ENCODE peak calls at places on chromosome 14, in four cellular contexts. D is right lobe of liver, I is left ventricle myocardium inferior, C is HL-60. P is an unnamed sample.

GRCh38 chr14:63891148-63891964 is 38.6 kb downstream of the SYNE2 start:
- DNase-seq in D (no peak), I (no peak), C (no peak), P (peak)

GRCh38 chr14:76778546-76779215 is 17.4 kb downstream of the VASH1 start:
- DNase-seq in D (no peak), I (no peak), C (no peak), P (no peak)

GRCh38 chr14:64748521-64748920 is 44.3 kb downstream of the PLEKHG3 start:
- DNase-seq in D (no peak), I (no peak), C (no peak), P (no peak)

GRCh38 chr14:64137657-64138290 is 156.4 kb downstream of the ESR2 start:
- DNase-seq in D (no peak), I (no peak), C (no peak), P (no peak)

GRCh38 chr14:53894456-53894855 is 62.2 kb downstream of the BMP4 start:
- DNase-seq in D (no peak), I (no peak), C (no peak), P (no peak)

GRCh38 chr14:100586153-100586519 is 1.1 kb downstream of the BEGAIN start:
- DNase-seq in D (no peak), I (peak), C (no peak), P (peak)

GRCh38 chr14:72737560-72737943 is 156.3 kb downstream of the DPF3 start:
- DNase-seq in D (peak), I (no peak), C (no peak), P (no peak)

GRCh38 chr14:65101631-65102440 is 481 bp downstream of the MAX start:
- DNase-seq in D (peak), I (peak), C (peak), P (peak)

GRCh38 chr14:104938960-104939359 is 14.3 kb downstream of the PLD4 start:
- DNase-seq in D (no peak), I (no peak), C (no peak), P (no peak)

GRCh38 chr14:61603736-61604135 is 91.6 kb upstream of the HIF1A start:
- DNase-seq in D (no peak), I (no peak), C (peak), P (no peak)

GRCh38 chr14:90383731-90384542 is 12.9 kb upstream of the CALM1 start:
- DNase-seq in D (peak), I (peak), C (no peak), P (peak)

GRCh38 chr14:90384543-90384911 is 12.3 kb upstream of the CALM1 start:
- DNase-seq in D (no peak), I (no peak), C (no peak), P (no peak)

GRCh38 chr14:90382491-90383125 is 14.2 kb upstream of the CALM1 start:
- DNase-seq in D (peak), I (peak), C (peak), P (peak)

GRCh38 chr14:90381999-90382451 is 14.8 kb upstream of the CALM1 start:
- DNase-seq in D (peak), I (no peak), C (no peak), P (peak)

GRCh38 chr14:90383126-90383730 is 13.6 kb upstream of the CALM1 start:
- DNase-seq in D (peak), I (peak), C (peak), P (peak)
- TF ChIP-seq CTCF in D (no peak), I (peak), C (no peak), P (peak)

DNA sequence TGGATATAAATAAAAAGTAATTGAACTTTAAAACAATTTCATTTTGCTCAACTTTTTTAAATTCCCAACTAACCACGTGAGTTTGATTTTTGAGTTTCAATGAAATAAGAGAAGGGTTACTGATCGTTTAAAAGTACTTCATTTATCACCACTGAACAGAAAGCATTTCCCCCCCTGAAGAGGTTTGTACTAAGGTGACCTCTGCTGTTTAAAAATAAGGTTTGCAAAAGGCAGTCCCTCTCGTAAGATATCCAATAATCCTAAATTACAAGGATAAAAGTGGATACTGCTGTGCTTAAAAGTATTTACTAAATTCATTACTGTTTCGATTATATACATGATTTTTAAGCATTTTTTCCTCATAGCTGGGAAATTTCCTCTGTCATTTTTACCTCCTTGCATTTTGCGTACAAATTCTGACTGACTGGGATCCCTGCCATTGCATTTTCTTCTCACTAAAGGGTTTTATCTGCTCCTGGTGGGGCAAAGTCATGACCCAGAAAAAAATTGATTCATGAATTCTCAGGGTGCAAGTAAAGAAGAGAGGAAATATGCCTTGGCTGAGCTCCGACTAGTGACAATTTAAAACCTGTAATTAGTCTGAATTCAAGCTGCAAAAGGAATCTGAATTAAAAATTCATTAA is 463.8 kb downstream of the PRKD1 start:
- DNase-seq in D (no peak), I (no peak), C (no peak), P (no peak)
- TF ChIP-seq CTCF in D (no peak), I (no peak), C (no peak), P (no peak)

DNA sequence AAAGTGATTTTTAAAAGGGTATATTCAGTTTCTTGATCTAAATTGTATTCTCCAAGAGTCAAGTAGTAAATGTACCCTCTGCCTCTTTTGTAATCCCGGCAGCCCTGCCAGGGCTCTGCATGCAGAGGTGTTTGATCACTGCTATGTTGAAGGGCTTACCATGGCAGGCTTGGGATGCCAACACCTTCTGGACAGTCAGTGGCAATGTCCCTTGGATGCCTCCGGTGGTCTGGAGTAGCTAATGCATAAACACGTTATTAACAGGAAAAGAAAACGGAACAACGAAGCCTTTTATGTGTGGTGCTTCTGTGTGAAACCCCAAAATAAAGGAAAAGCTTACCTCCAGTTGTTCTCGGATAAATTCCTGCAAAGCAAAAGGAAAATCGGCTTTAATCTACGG is 19.9 kb downstream of the EIF2B2 start:
- DNase-seq in D (no peak), I (peak), C (no peak), P (peak)
- TF ChIP-seq CTCF in D (peak), I (peak), C (no peak), P (peak)

GRCh38 chr14:51129130-51129529 is 34.2 kb upstream of the TRIM9 start:
- DNase-seq in D (no peak), I (no peak), C (no peak), P (no peak)
- TF ChIP-seq CTCF in D (no peak), I (no peak), C (no peak), P (no peak)

GRCh38 chr14:81710232-81710845 is 176.7 kb upstream of the SEL1L start:
- DNase-seq in D (no peak), I (no peak), C (peak), P (peak)
- TF ChIP-seq CTCF in D (peak), I (peak), C (peak), P (peak)

DNA sequence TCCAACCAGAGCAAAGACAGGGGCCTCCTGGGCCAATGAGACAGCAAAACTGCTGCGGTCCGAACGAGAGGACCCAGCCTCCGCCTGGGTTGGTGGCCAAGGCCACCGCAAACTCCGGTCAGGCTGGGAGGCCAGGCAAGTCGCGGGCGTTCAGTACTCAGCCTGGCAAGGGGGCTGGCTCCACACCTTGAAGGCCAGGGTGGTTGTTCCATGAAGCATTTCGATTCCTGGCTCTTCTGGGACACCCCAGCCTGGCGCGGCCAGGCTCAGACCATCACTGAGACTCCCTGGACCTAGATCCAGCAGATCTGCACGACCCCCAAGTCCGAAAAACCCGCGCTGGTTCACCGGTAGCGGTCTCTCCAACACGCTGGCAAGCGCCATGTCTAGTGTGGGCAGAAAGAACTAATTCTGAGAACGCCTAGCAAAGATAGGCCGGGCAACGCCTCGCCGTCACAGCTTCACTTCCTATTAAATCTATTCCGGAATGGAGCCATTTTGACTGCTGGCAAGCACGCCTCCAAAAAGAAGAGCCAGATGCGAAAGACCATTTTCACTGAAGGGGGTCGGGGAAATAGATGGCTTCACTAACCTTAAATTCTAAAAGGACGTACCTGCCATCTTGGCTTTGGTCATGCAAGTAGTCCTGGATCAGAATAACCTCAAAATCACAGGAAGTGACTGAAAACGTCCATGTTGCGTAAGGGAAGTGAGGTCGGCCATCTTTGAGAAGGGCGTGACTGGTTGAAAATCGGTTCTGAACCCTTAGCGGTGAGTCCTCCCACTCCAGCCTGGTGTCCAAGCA is at the start of gene PSMB5:
- DNase-seq in D (peak), I (peak), C (peak), P (peak)
- TF ChIP-seq CTCF in D (peak), I (peak), C (no peak), P (no peak)

GRCh38 chr14:74881425-74882102 is at the start of gene DLST:
- DNase-seq in D (peak), I (peak), C (peak), P (peak)
- TF ChIP-seq CTCF in D (no peak), I (no peak), C (no peak), P (no peak)